ENCODE peak calls at places on chromosomes 12 and 14, in seven cellular contexts. B, I, S, Z, T, Q and V are unnamed samples.

GRCh38 chr14:99566390-99567354 is 37.3 kb downstream of the CCDC85C start:
- DNase-seq in Z (no peak), S (no peak), Q (peak; percentile 89), T (no peak), B (no peak), I (no peak), V (no peak)

GRCh38 chr14:105582639-105583038 is 56.3 kb downstream of the TMEM121 start:
- DNase-seq in Q (peak; percentile 9), I (no peak), T (no peak), B (no peak), S (no peak), Z (no peak), V (no peak)

GRCh38 chr12:116954700-116955381 is 44.1 kb downstream of the FBXW8 start:
- DNase-seq in I (no peak), Z (no peak), B (no peak), T (no peak), S (no peak), Q (no peak), V (no peak)

GRCh38 chr12:64716839-64717455 is 42.3 kb downstream of the GNS start:
- DNase-seq in T (no peak), I (no peak), S (no peak), Q (no peak), B (no peak), Z (no peak), V (no peak)

GRCh38 chr12:10101042-10101579 is 2.3 kb upstream of the CLEC1A start:
- DNase-seq in B (no peak), Q (no peak), I (peak; percentile 58), S (peak; percentile 17), T (no peak), Z (no peak), V (no peak)

GRCh38 chr14:61337893-61338292 is 16.5 kb downstream of the PRKCH start:
- DNase-seq in T (peak; percentile 58), B (no peak), Z (no peak), Q (no peak), I (no peak), S (no peak), V (no peak)

GRCh38 chr14:85529803-85530574 is at the start of gene FLRT2:
- DNase-seq in Q (no peak), Z (peak; percentile 82), T (no peak), I (no peak), B (peak; percentile 33), S (peak; percentile 68), V (peak; percentile 82)

GRCh38 chr12:49750027-49750977 is 8.9 kb downstream of the TMBIM6 start:
- DNase-seq in I (peak; percentile 57), S (peak; percentile 90), Z (no peak), B (no peak), Q (peak; percentile 31), T (no peak), V (peak; percentile 70)

GRCh38 chr14:92004062-92004461 is 35.8 kb downstream of the TRIP11 start:
- DNase-seq in I (no peak), Q (no peak), Z (no peak), S (no peak), B (no peak), T (no peak), V (no peak)

GRCh38 chr12:104750061-104750460 is 208.0 kb downstream of the SLC41A2 start:
- DNase-seq in Z (peak; percentile 20), Q (no peak), B (no peak), I (peak; percentile 45), S (peak; percentile 73), T (no peak), V (no peak)

GRCh38 chr12:84969226-84969625 is 56.6 kb upstream of the SLC6A15 start:
- DNase-seq in S (no peak), Q (no peak), I (no peak), T (no peak), B (no peak), Z (no peak), V (no peak)

GRCh38 chr14:20801726-20802125 is 918 bp downstream of the RNASE1 start:
- DNase-seq in B (no peak), T (no peak), Q (no peak), S (no peak), I (no peak), Z (no peak), V (no peak)

GRCh38 chr14:59332727-59333126 is 132.5 kb downstream of the GPR135 start:
- DNase-seq in I (peak; percentile 70), B (peak; percentile 15), T (no peak), Q (no peak), Z (no peak), S (peak; percentile 76), V (peak; percentile 92)

GRCh38 chr12:57490126-57490525 is 2.3 kb downstream of the MARS1 start:
- DNase-seq in Q (no peak), T (no peak), S (no peak), I (no peak), Z (no peak), B (no peak), V (no peak)

GRCh38 chr14:34023824-34024767 is 73.2 kb upstream of the EGLN3 start:
- DNase-seq in Q (peak; percentile 100), Z (no peak), B (no peak), I (no peak), T (no peak), S (no peak), V (no peak)

GRCh38 chr12:132771126-132771838 is 9.7 kb upstream of the ANKLE2 start:
- DNase-seq in B (no peak), T (peak; percentile 23), I (peak; percentile 16), Z (no peak), Q (no peak), S (peak; percentile 84), V (no peak)

GRCh38 chr12:28869197-28869596 is 279.9 kb upstream of the FAR2 start:
- DNase-seq in B (no peak), Q (no peak), Z (no peak), I (peak; percentile 84), S (peak; percentile 89), T (no peak), V (peak; percentile 86)

GRCh38 chr12:126747530-126748149 is 1519.3 kb upstream of the TMEM132C start:
- DNase-seq in Q (peak; percentile 9), Z (peak; percentile 34), I (no peak), B (peak; percentile 36), S (peak; percentile 0), T (peak; percentile 32), V (peak; percentile 36)

GRCh38 chr12:46368138-46368537 is 4.4 kb downstream of the SLC38A2 start:
- DNase-seq in T (no peak), S (no peak), I (no peak), B (no peak), Q (peak; percentile 73), Z (no peak), V (peak; percentile 55)

GRCh38 chr12:46367351-46368029 is 5.1 kb downstream of the SLC38A2 start:
- DNase-seq in Q (no peak), B (no peak), I (no peak), S (peak; percentile 45), T (no peak), Z (no peak), V (peak; percentile 70)

GRCh38 chr12:46369095-46369473 is 3.5 kb downstream of the SLC38A2 start:
- DNase-seq in I (no peak), Z (no peak), T (no peak), Q (no peak), S (no peak), B (no peak), V (peak; percentile 40)

GRCh38 chr12:46369474-46370379 is 2.8 kb downstream of the SLC38A2 start:
- DNase-seq in T (no peak), B (no peak), S (no peak), Q (no peak), I (no peak), Z (no peak), V (peak; percentile 58)

GRCh38 chr12:46368684-46369083 is 3.9 kb downstream of the SLC38A2 start:
- DNase-seq in Q (no peak), I (no peak), Z (no peak), B (no peak), T (no peak), S (no peak), V (peak; percentile 40)
- H3K4me3 ChIP-seq in Q (peak overlapping the region; percentile 96), I (peak overlapping the region; percentile 88), Z (peak overlapping the region; percentile 96), B (peak overlapping the region; percentile 91), T (no peak overlapping the region), S (peak overlapping the region; percentile 95), V (peak overlapping the region; percentile 88)

GRCh38 chr14:23044840-23045239 is 2.8 kb downstream of the PSMB11 start:
- DNase-seq in S (no peak), I (no peak), Q (no peak), T (no peak), Z (no peak), B (no peak), V (no peak)

GRCh38 chr14:23047751-23048693 is 6.0 kb downstream of the PSMB11 start:
- DNase-seq in T (no peak), Z (no peak), Q (no peak), S (no peak), I (no peak), B (no peak), V (no peak)

GRCh38 chr14:23047042-23047634 is 5.1 kb downstream of the PSMB11 start:
- DNase-seq in Q (no peak), Z (no peak), I (no peak), S (no peak), T (no peak), B (no peak), V (peak; percentile 76)

GRCh38 chr14:23043749-23044148 is 1.7 kb downstream of the PSMB11 start:
- DNase-seq in B (no peak), Q (no peak), T (no peak), S (no peak), Z (no peak), I (no peak), V (no peak)

DNA sequence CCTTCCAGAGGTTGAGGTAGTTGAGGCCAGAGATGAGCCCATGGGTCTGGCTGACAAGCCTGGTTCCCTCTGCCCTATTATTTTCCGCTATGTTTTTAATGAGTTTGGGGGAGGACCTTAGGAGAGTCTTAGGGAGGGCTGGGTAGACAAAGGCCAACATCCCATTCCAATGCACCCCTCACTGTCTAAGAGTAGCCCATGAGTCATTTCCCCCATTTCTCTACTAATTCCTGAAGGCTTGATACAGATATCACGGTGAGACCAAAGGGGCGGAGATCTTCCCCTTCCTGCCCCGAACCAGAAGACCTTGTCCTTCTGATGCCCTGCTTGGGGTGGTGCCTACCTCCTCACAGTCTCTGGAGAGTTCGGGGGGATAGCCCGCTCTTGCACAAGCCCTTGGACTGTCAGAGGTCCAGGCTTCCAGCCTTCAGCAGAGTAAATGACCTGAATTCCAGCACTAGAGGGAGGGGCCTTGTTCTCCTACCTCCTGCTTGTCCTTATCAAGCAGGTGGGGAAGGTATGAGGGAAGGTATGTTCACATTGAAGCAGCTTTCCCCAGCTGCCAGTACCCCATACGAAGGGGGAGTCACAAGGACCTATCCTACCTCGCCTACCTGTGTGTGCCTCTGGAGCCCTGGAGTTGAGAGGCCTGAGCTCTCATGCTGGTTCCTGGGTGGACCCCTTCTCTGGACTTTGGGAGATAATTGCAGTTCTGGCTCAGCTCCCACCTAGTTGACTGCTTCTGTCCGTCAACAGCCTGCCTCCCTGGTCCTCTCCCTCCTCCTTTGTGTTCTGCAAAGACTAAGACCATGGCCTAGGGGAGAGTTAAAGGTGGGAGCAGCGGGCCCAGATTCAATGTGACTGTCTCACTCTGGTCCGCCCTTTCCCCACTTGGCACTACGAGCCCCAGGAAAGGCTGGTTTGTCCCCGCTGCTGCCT is 3.7 kb downstream of the PSMB11 start:
- DNase-seq in S (no peak), B (no peak), Q (no peak), I (no peak), Z (no peak), T (no peak), V (peak; percentile 40)
- H3K4me3 ChIP-seq in S (no peak overlapping the region), B (no peak overlapping the region), Q (no peak overlapping the region), I (no peak overlapping the region), Z (no peak overlapping the region), T (no peak overlapping the region), V (no peak overlapping the region)

GRCh38 chr12:18165889-18166288 is 75.9 kb upstream of the RERGL start:
- DNase-seq in S (no peak), Q (no peak), I (no peak), T (no peak), Z (no peak), B (no peak), V (peak; percentile 4)
- H3K4me3 ChIP-seq in S (no peak overlapping the region), Q (no peak overlapping the region), I (no peak overlapping the region), T (no peak overlapping the region), Z (no peak overlapping the region), B (no peak overlapping the region), V (peak overlapping the region; percentile 27)

GRCh38 chr12:114671321-114671663 is 12.7 kb downstream of the TBX3 start:
- DNase-seq in Q (no peak), I (no peak), S (no peak), Z (no peak), T (no peak), B (no peak), V (no peak)
- H3K4me3 ChIP-seq in Q (no peak overlapping the region), I (peak overlapping the region; percentile 30), S (peak overlapping the region; percentile 40), Z (no peak overlapping the region), T (no peak overlapping the region), B (no peak overlapping the region), V (no peak overlapping the region)